ENCODE peak calls at places on chromosomes 3 and 15, in five cellular contexts. One of them, this sample, is unnamed.

GRCh38 chr15:42133892-42134502 is 22.4 kb downstream of the PLA2G4F start:
- DNase-seq in T-helper 1 cell: peak; percentile 42
- DNase-seq in CD4-positive, alpha-beta memory T cell: no peak
- DNase-seq in iPS DF 19.7: peak; percentile 50
- DNase-seq in H4: peak; percentile 48
- DNase-seq in this sample: no peak

GRCh38 chr3:149080699-149081091 is 5.6 kb downstream of the HLTF start:
- DNase-seq in T-helper 1 cell: no peak
- DNase-seq in CD4-positive, alpha-beta memory T cell: no peak
- DNase-seq in iPS DF 19.7: no peak
- DNase-seq in H4: no peak
- DNase-seq in this sample: no peak

GRCh38 chr3:158384019-158384418 is 187.0 kb upstream of the MLF1 start:
- DNase-seq in T-helper 1 cell: no peak
- DNase-seq in CD4-positive, alpha-beta memory T cell: no peak
- DNase-seq in iPS DF 19.7: no peak
- DNase-seq in H4: no peak
- DNase-seq in this sample: no peak

GRCh38 chr3:48306860-48307530 is 26.5 kb downstream of the SPINK8 start:
- DNase-seq in T-helper 1 cell: no peak
- DNase-seq in CD4-positive, alpha-beta memory T cell: no peak
- DNase-seq in iPS DF 19.7: no peak
- DNase-seq in H4: no peak
- DNase-seq in this sample: no peak

GRCh38 chr3:171712168-171712938 is 97.9 kb downstream of the PLD1 start:
- DNase-seq in T-helper 1 cell: no peak
- DNase-seq in CD4-positive, alpha-beta memory T cell: no peak
- DNase-seq in iPS DF 19.7: no peak
- DNase-seq in H4: no peak
- DNase-seq in this sample: peak; percentile 51

GRCh38 chr3:183114374-183114773 is 15.1 kb upstream of the MCCC1 start:
- DNase-seq in T-helper 1 cell: no peak
- DNase-seq in CD4-positive, alpha-beta memory T cell: no peak
- DNase-seq in iPS DF 19.7: no peak
- DNase-seq in H4: no peak
- DNase-seq in this sample: no peak

GRCh38 chr15:37788767-37789391 is 145.6 kb upstream of the TMCO5A start:
- DNase-seq in T-helper 1 cell: no peak
- DNase-seq in CD4-positive, alpha-beta memory T cell: no peak
- DNase-seq in iPS DF 19.7: no peak
- DNase-seq in H4: no peak
- DNase-seq in this sample: no peak

GRCh38 chr15:67433495-67434099 is 87.3 kb upstream of the C15orf61 start:
- DNase-seq in T-helper 1 cell: peak; percentile 12
- DNase-seq in CD4-positive, alpha-beta memory T cell: no peak
- DNase-seq in iPS DF 19.7: peak; percentile 45
- DNase-seq in H4: peak; percentile 51
- DNase-seq in this sample: no peak

GRCh38 chr3:129486057-129487035 is 42.1 kb upstream of the RHO start:
- DNase-seq in T-helper 1 cell: peak; percentile 27
- DNase-seq in CD4-positive, alpha-beta memory T cell: no peak
- DNase-seq in iPS DF 19.7: no peak
- DNase-seq in H4: peak; percentile 79
- DNase-seq in this sample: no peak